ENCODE peak calls at places on chromosomes 1 and 21, in four cellular contexts. L is GM13976, N is cardiac muscle cell, Y is Peyer's patch. K is an unnamed sample.

GRCh38 chr21:31564439-31564838 is 95.1 kb upstream of the SOD1 start:
- DNase-seq in L (no peak), N (no peak), Y (no peak), K (no peak)

GRCh38 chr1:173445164-173445563 is 32.0 kb upstream of the PRDX6 start:
- DNase-seq in L (no peak), N (no peak), Y (no peak), K (no peak)

GRCh38 chr1:94863919-94864318 is 43.8 kb downstream of the SLC44A3 start:
- DNase-seq in L (no peak), N (peak), Y (peak), K (no peak)

GRCh38 chr1:214476229-214476957 is 75.0 kb downstream of the PTPN14 start:
- DNase-seq in L (no peak), N (no peak), Y (no peak), K (no peak)

GRCh38 chr1:31445951-31446350 is 32.9 kb downstream of the SERINC2 start:
- DNase-seq in L (no peak), N (peak), Y (no peak), K (no peak)

GRCh38 chr1:165616987-165617546 is 14.0 kb upstream of the MGST3 start:
- DNase-seq in L (no peak), N (no peak), Y (no peak), K (no peak)

GRCh38 chr1:36323636-36324321 is at the start of gene EVA1B:
- DNase-seq in L (peak), N (peak), Y (peak), K (no peak)

GRCh38 chr1:70487910-70488665 is 77.0 kb downstream of the CTH start:
- DNase-seq in L (peak), N (peak), Y (no peak), K (no peak)

GRCh38 chr1:27634166-27634981 is 611 bp downstream of the FGR start:
- DNase-seq in L (peak), N (peak), Y (peak), K (peak)

GRCh38 chr1:40391688-40392145 is 18.2 kb downstream of the SMAP2 start:
- DNase-seq in L (no peak), N (no peak), Y (peak), K (no peak)

GRCh38 chr1:224107282-224107625 is 6.7 kb upstream of the FBXO28 start:
- DNase-seq in L (no peak), N (no peak), Y (no peak), K (no peak)

GRCh38 chr1:30700528-30701265 is 22.7 kb downstream of the MATN1 start:
- DNase-seq in L (no peak), N (peak), Y (no peak), K (no peak)

GRCh38 chr1:247415423-247416361 is at the start of gene NLRP3:
- DNase-seq in L (no peak), N (no peak), Y (peak), K (no peak)

GRCh38 chr1:55257958-55258357 is 42.8 kb upstream of the USP24 start:
- DNase-seq in L (no peak), N (peak), Y (peak), K (peak)

GRCh38 chr1:219302697-219303096 is 129.0 kb downstream of the LYPLAL1 start:
- DNase-seq in L (no peak), N (no peak), Y (no peak), K (no peak)

GRCh38 chr21:45506836-45507522 is 35.3 kb downstream of the SLC19A1 start:
- DNase-seq in L (no peak), N (no peak), Y (no peak), K (no peak)

GRCh38 chr1:16124377-16125087 is 31.3 kb downstream of the EPHA2 start:
- DNase-seq in L (no peak), N (no peak), Y (no peak), K (no peak)

GRCh38 chr1:19385869-19386591 is 73.9 kb downstream of the SLC66A1 start:
- DNase-seq in L (no peak), N (peak), Y (peak), K (no peak)

GRCh38 chr1:234262007-234262753 is 111.1 kb upstream of the COA6 start:
- DNase-seq in L (no peak), N (no peak), Y (no peak), K (no peak)

DNA sequence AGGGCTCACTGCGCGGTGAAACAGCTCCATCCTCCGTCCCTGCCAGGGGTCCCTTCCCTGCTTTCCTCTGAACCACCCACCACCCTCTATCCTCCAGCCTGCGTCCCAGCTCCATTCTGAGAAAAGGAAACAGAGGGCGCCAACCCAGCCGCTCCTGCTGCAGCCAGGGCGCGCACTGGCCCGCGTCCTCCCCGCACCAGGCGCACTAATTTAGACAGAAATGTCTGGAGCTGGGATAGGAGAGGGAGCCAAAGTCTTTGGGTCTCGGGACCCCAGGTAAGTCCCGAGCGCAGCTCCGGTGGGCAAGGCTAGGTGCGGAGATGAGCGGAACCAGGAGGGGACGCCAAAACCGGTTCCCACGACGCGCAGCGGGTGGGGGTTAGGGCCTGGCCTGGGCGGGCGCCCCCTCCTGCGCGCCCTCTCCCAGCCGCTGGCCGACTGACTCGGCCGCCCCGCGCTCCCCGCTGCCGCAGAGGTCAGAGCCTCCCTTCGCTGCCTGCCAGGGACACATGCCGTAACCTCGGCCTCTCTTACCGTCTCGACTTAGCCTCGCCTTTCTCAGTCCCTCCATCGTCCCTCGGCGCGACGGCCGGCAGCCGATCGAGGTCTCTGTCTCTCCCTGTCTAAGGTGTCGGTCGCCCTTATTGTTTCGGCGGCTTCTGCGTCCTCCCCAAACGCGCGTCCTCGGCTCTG is 2.0 kb downstream of the CAMK2N1 start:
- DNase-seq in L (no peak), N (peak), Y (no peak), K (no peak)
- TF ChIP-seq CTCF in L (no peak), N (peak), Y (no peak), K (no peak)

GRCh38 chr1:228308628-228309547 is 97.7 kb downstream of the TRIM11 start:
- DNase-seq in L (peak), N (no peak), Y (peak), K (peak)
- TF ChIP-seq CTCF in L (no peak), N (no peak), Y (no peak), K (no peak)

GRCh38 chr1:47624531-47624930 is 186.7 kb downstream of the FOXD2 start:
- DNase-seq in L (no peak), N (no peak), Y (no peak), K (no peak)
- TF ChIP-seq CTCF in L (no peak), N (no peak), Y (peak), K (no peak)

GRCh38 chr1:110407260-110408210 is at the start of gene LAMTOR5:
- DNase-seq in L (peak), N (peak), Y (peak), K (peak)
- TF ChIP-seq CTCF in L (peak), N (no peak), Y (peak), K (no peak)

GRCh38 chr1:12185556-12186276 is 18.9 kb downstream of the TNFRSF1B start:
- DNase-seq in L (no peak), N (peak), Y (no peak), K (no peak)

GRCh38 chr1:12185036-12185435 is 18.2 kb downstream of the TNFRSF1B start:
- DNase-seq in L (no peak), N (no peak), Y (no peak), K (no peak)

GRCh38 chr1:12182410-12182946 is 15.7 kb downstream of the TNFRSF1B start:
- DNase-seq in L (no peak), N (peak), Y (no peak), K (no peak)

GRCh38 chr1:12183095-12183794 is 16.5 kb downstream of the TNFRSF1B start:
- DNase-seq in L (no peak), N (no peak), Y (no peak), K (no peak)

DNA sequence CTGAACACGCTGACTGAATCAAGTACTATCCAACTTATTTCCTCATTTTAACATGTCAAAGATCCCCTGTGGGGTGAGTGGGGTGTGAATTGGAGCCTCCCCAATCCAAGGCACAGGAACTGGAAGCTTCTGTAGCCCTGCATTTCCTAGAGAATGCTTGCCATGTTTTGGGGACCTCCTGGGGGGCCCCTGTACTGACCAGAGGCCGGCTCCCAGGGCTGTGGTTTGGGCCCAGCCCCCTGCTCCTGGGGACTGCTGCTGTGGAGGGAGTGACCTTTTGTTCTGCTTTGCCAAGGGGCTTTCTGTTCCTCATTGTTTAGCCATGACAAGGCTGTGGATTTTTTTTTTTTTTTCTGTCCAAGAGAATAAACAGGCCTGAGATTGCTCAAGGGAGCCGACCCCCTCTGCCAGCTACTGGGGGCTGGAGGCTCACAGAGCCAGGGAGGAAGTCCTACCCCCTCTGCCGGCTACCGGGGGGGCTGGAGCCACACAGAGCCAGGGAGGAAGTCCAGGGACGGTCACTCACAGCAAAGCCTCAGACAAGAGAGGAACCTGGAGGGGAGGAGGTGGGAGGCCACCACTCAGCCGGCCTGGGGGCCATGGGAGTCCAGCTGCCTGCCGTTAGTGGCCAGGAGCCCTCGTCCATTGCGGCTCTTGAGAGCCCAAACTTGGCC is 17.4 kb downstream of the TNFRSF1B start:
- DNase-seq in L (peak), N (peak), Y (peak), K (no peak)
- TF ChIP-seq CTCF in L (no peak), N (peak), Y (no peak), K (no peak)

GRCh38 chr1:179230721-179231120 is 1.2 kb upstream of the ABL2 start:
- DNase-seq in L (no peak), N (no peak), Y (no peak), K (no peak)

GRCh38 chr1:179229214-179230140 is at the start of gene ABL2:
- DNase-seq in L (peak), N (peak), Y (peak), K (peak)

GRCh38 chr1:179226749-179227148 is 2.7 kb downstream of the ABL2 start:
- DNase-seq in L (no peak), N (no peak), Y (no peak), K (no peak)

GRCh38 chr1:179230251-179230650 is 774 bp upstream of the ABL2 start:
- DNase-seq in L (no peak), N (peak), Y (no peak), K (no peak)

DNA sequence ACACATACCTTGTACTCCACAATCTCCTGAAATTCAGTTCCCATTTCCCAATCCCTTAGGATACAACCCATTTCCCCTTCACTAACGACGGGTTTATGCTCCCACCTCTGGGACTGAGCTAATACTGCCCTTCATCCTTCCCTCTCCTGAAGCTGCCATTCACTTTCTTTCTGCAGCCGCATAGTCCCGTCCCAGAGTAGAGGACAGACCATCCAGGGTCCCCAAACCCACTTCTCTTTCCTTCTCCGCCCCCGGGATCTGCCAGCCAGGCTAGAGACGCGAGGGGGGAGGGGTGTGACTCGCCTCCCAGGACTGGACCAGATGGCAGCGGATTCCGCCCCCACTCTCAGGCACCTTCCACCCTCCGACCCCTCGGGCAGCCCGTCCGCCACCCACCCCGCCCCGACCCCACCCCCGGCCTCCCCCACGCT is 679 bp downstream of the ABL2 start:
- DNase-seq in L (no peak), N (peak), Y (peak), K (peak)
- TF ChIP-seq CTCF in L (no peak), N (no peak), Y (no peak), K (no peak)

GRCh38 chr1:3678361-3679097 is 26.2 kb downstream of the TP73 start:
- DNase-seq in L (no peak), N (no peak), Y (no peak), K (no peak)
- TF ChIP-seq CTCF in L (no peak), N (no peak), Y (no peak), K (no peak)

DNA sequence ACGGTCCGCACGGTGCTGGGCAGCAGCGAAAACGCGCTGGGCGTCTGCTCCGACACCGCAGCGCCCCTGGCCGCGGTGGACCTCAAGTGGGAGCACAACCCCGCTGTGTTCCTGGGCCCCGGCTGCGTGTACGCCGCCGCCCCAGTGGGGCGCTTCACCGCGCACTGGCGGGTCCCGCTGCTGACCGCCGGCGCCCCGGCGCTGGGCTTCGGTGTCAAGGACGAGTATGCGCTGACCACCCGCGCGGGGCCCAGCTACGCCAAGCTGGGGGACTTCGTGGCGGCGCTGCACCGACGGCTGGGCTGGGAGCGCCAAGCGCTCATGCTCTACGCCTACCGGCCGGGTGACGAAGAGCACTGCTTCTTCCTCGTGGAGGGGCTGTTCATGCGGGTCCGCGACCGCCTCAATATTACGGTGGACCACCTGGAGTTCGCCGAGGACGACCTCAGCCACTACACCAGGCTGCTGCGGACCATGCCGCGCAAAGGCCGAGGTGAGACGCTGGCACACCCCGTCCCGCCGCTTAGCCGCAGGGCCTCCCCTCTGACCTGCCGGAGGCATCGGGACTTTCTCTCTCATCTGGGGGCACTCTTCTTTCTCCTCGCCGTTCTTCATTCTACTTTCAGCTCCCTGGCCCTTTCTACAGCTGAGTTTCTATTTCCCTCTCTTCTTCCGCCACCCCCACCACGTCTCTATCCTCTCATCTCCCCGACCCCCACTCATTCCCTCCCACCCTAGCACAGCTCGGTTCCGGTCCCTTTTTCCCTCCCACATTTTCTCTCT is 1.0 kb downstream of the NPR1 start:
- DNase-seq in L (peak), N (peak), Y (no peak), K (peak)
- TF ChIP-seq CTCF in L (no peak), N (peak), Y (no peak), K (no peak)

K was measured in activated B cell treated with CpG ODN at 0.5 μM for 24 hours.